ENCODE peak calls at places on chromosomes 1 and 21, in nine cellular contexts. O is transverse colon, K is fibroblast of pulmonary artery, N is astrocyte of the spinal cord, B is fibroblast of villous mesenchyme, G is WERI-Rb-1, P is AG10803, R is aorta, L is MG63. H is an unnamed sample.
A peak's percentile ranks its signal among the peaks of the same experiment; 100 is the strongest.

GRCh38 chr1:56396524-56397067 is 182.8 kb downstream of the PLPP3 start:
- DNase-seq in O (no peak), K (no peak), N (no peak), B (no peak), G (peak; percentile 64), P (no peak), R (no peak), L (peak; percentile 82), H (no peak)

GRCh38 chr1:86502721-86503430 is 34.1 kb downstream of the CLCA1 start:
- DNase-seq in O (peak; percentile 65), K (peak; percentile 37), N (no peak), B (no peak), G (peak; percentile 67), P (no peak), R (no peak), L (no peak), H (peak; percentile 34)

GRCh38 chr1:17538428-17539130 is 919 bp upstream of the ARHGEF10L start:
- DNase-seq in O (no peak), K (no peak), N (no peak), B (peak; percentile 41), G (peak; percentile 84), P (no peak), R (peak; percentile 66), L (no peak), H (no peak)

GRCh38 chr1:195430826-195431225 is 1177.4 kb downstream of the KCNT2 start:
- DNase-seq in O (no peak), K (no peak), N (no peak), B (no peak), G (no peak), P (no peak), R (no peak), L (no peak), H (no peak)

GRCh38 chr1:101732221-101732620 is 264.5 kb downstream of the OLFM3 start:
- DNase-seq in O (peak; percentile 28), K (no peak), N (no peak), B (no peak), G (no peak), P (no peak), R (no peak), L (no peak), H (no peak)

GRCh38 chr1:213281610-213282316 is 230.7 kb downstream of the RPS6KC1 start:
- DNase-seq in O (no peak), K (no peak), N (no peak), B (no peak), G (no peak), P (no peak), R (no peak), L (no peak), H (no peak)

GRCh38 chr1:96865731-96866684 is 144.4 kb downstream of the PTBP2 start:
- DNase-seq in O (no peak), K (peak; percentile 100), N (peak; percentile 94), B (peak; percentile 100), G (no peak), P (peak; percentile 99), R (no peak), L (peak; percentile 61), H (peak; percentile 99)

GRCh38 chr1:52203935-52204625 is 62.2 kb downstream of the ZFYVE9 start:
- DNase-seq in O (no peak), K (no peak), N (no peak), B (no peak), G (no peak), P (no peak), R (no peak), L (no peak), H (no peak)

GRCh38 chr1:172040466-172040865 is 199.2 kb downstream of the DNM3 start:
- DNase-seq in O (no peak), K (peak; percentile 63), N (peak; percentile 77), B (no peak), G (no peak), P (peak; percentile 36), R (no peak), L (peak; percentile 40), H (peak; percentile 64)

GRCh38 chr1:168340796-168341510 is 60.3 kb downstream of the TBX19 start:
- DNase-seq in O (no peak), K (no peak), N (no peak), B (no peak), G (no peak), P (no peak), R (no peak), L (no peak), H (no peak)

GRCh38 chr1:168343566-168343965 is 62.9 kb downstream of the TBX19 start:
- DNase-seq in O (no peak), K (no peak), N (no peak), B (no peak), G (no peak), P (no peak), R (no peak), L (no peak), H (no peak)

GRCh38 chr1:168341576-168341975 is 60.9 kb downstream of the TBX19 start:
- DNase-seq in O (no peak), K (peak; percentile 57), N (peak; percentile 59), B (no peak), G (no peak), P (peak; percentile 63), R (no peak), L (peak; percentile 31), H (peak; percentile 77)

GRCh38 chr1:168345939-168346338 is 65.3 kb downstream of the TBX19 start:
- DNase-seq in O (no peak), K (no peak), N (no peak), B (no peak), G (no peak), P (no peak), R (no peak), L (no peak), H (no peak)

DNA sequence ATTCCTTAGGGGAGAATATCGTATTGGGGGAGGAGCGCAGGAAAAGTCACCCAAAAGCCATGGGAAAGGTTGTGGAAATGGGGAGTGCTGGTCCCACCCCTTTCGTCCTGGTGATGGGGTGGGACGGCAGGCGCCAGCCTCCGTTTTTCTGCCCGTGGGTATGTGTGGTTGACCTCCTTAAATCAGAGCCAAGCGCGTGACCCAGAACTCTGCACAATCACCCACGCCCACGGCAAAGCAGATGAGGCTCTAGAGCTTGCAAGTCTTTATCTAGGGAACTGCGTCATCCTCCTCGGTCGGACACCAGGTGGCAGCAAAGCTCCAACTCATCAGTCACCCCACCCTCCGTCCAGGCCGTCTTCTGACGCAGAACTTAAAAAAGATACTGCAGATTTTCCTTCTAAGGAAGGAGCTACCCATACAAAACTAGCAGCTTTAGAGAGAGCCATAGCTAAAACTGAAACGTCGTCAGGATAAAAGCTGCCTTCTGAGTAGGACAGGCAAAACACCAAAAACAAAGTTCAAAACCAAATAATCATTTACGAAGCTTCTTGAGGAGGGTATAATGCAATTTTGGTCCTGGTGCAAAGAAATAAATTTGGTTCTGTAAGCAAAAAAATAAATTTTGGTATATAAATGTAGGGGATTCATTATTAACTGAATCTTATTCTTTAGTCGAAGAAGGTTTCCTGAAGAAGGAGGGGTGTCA is 62.0 kb downstream of the TBX19 start:
- DNase-seq in O (peak; percentile 91), K (peak; percentile 94), N (peak; percentile 89), B (peak; percentile 93), G (peak; percentile 66), P (peak; percentile 90), R (peak; percentile 92), L (peak; percentile 77), H (peak; percentile 96)
- H3K4me3 ChIP-seq in O (peak overlapping the region; percentile 29), K (peak overlapping the region; percentile 15), N (no peak overlapping the region), B (peak overlapping the region; percentile 21), G (no peak overlapping the region), P (peak overlapping the region; percentile 44), R (no peak overlapping the region), L (no peak overlapping the region), H (peak overlapping the region; percentile 49)

GRCh38 chr21:44930543-44930981 is 9.3 kb upstream of the SLX9 start:
- DNase-seq in O (peak; percentile 39), K (no peak), N (no peak), B (no peak), G (no peak), P (peak; percentile 38), R (peak; percentile 67), L (no peak), H (no peak)

GRCh38 chr21:44932366-44933181 is 7.3 kb upstream of the SLX9 start:
- DNase-seq in O (peak; percentile 47), K (no peak), N (no peak), B (no peak), G (peak; percentile 61), P (peak; percentile 46), R (peak; percentile 71), L (no peak), H (no peak)

GRCh38 chr21:44931501-44932365 is 8.1 kb upstream of the SLX9 start:
- DNase-seq in O (no peak), K (no peak), N (no peak), B (no peak), G (no peak), P (no peak), R (peak; percentile 55), L (no peak), H (no peak)

GRCh38 chr21:44929799-44930542 is 9.3 kb upstream of the ITGB2 start:
- DNase-seq in O (no peak), K (no peak), N (no peak), B (no peak), G (no peak), P (no peak), R (peak; percentile 32), L (no peak), H (no peak)

DNA sequence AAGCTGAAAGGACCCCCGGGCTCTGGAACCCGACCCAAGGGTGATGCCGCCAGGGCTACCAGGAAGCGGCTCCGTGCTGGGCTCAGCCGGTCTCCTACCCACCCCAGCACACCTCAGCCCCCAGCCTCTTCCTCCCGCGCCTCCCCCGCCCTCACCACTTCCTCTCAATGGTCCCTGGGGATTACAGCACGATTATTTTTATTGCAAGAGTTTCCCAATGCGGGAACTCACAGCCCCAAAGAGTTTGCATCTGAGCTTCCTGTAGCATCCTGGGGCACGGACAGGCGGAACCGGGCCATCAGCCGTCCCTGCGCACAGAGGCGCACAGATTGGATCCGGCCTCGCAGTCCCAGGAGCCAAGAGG is 8.7 kb upstream of the SLX9 start:
- DNase-seq in O (peak; percentile 52), K (peak; percentile 64), N (no peak), B (peak; percentile 60), G (no peak), P (peak; percentile 88), R (peak; percentile 52), L (no peak), H (peak; percentile 64)
- H3K4me3 ChIP-seq in O (peak overlapping the region; percentile 44), K (no peak overlapping the region), N (no peak overlapping the region), B (no peak overlapping the region), G (peak overlapping the region; percentile 50), P (peak overlapping the region; percentile 46), R (no peak overlapping the region), L (no peak overlapping the region), H (peak overlapping the region; percentile 28)

GRCh38 chr1:206470692-206471414 is 577 bp downstream of the IKBKE start:
- DNase-seq in O (peak; percentile 51), K (peak; percentile 84), N (peak; percentile 85), B (peak; percentile 74), G (no peak), P (peak; percentile 70), R (peak; percentile 66), L (peak; percentile 85), H (peak; percentile 65)
- H3K4me3 ChIP-seq in O (peak overlapping the region; percentile 73), K (peak overlapping the region; percentile 92), N (peak overlapping the region; percentile 77), B (peak overlapping the region; percentile 90), G (no peak overlapping the region), P (peak overlapping the region; percentile 77), R (peak overlapping the region; percentile 14), L (peak overlapping the region; percentile 69), H (peak overlapping the region; percentile 99)

GRCh38 chr1:228038387-228039005 is 31.7 kb downstream of the WNT3A start:
- DNase-seq in O (no peak), K (no peak), N (no peak), B (no peak), G (no peak), P (no peak), R (peak; percentile 18), L (no peak), H (no peak)
- H3K4me3 ChIP-seq in O (no peak overlapping the region), K (no peak overlapping the region), N (no peak overlapping the region), B (no peak overlapping the region), G (no peak overlapping the region), P (no peak overlapping the region), R (no peak overlapping the region), L (no peak overlapping the region), H (no peak overlapping the region)

H was measured in fibroblast of the aortic adventitia.